ENCODE peak calls at places on chromosomes 12 and 14, in seven cellular contexts. J is IMR-90, C is adrenal gland, U is ovary, H is prostate gland, Z is right lobe of liver, P is transverse colon. T is an unnamed sample.

GRCh38 chr14:56798447-56799326 is 11.6 kb downstream of the OTX2 start:
- DNase-seq in J (no peak), C (no peak), U (no peak), H (no peak), Z (no peak), P (no peak), T (no peak)

GRCh38 chr12:121523741-121524140 is 57.1 kb downstream of the KDM2B start:
- DNase-seq in J (no peak), C (no peak), U (no peak), H (no peak), Z (no peak), P (no peak), T (no peak)

GRCh38 chr12:6215120-6215807 is 15.1 kb downstream of the CD9 start:
- DNase-seq in J (no peak), C (no peak), U (no peak), H (no peak), Z (no peak), P (no peak), T (no peak)

GRCh38 chr14:102805454-102805891 is 28.2 kb downstream of the TRAF3 start:
- DNase-seq in J (peak), C (no peak), U (no peak), H (no peak), Z (no peak), P (peak), T (no peak)

GRCh38 chr12:45713108-45713507 is 16.4 kb upstream of the ARID2 start:
- DNase-seq in J (peak), C (no peak), U (no peak), H (no peak), Z (no peak), P (no peak), T (no peak)

GRCh38 chr14:53002576-53002975 is 51.7 kb upstream of the FERMT2 start:
- DNase-seq in J (peak), C (no peak), U (no peak), H (no peak), Z (no peak), P (no peak), T (peak)

GRCh38 chr12:48814313-48815280 is 3.7 kb upstream of the CACNB3 start:
- DNase-seq in J (peak), C (peak), U (peak), H (peak), Z (peak), P (peak), T (peak)

GRCh38 chr12:130879781-130880389 is 8.0 kb downstream of the RAN start:
- DNase-seq in J (no peak), C (peak), U (no peak), H (no peak), Z (no peak), P (no peak), T (no peak)

GRCh38 chr12:32039917-32040575 is 66.6 kb upstream of the BICD1 start:
- DNase-seq in J (no peak), C (no peak), U (no peak), H (no peak), Z (no peak), P (no peak), T (peak)

GRCh38 chr14:101020971-101021370 is 117.4 kb upstream of the RTL1 start:
- DNase-seq in J (no peak), C (no peak), U (no peak), H (no peak), Z (peak), P (peak), T (peak)

GRCh38 chr12:12720637-12721250 is 3.6 kb downstream of the CDKN1B start:
- DNase-seq in J (no peak), C (no peak), U (no peak), H (no peak), Z (no peak), P (no peak), T (no peak)

GRCh38 chr14:87449016-87449415 is 544.0 kb downstream of the GALC start:
- DNase-seq in J (no peak), C (no peak), U (no peak), H (no peak), Z (no peak), P (no peak), T (no peak)

GRCh38 chr12:27620121-27620520 is 76.1 kb upstream of the REP15 start:
- DNase-seq in J (no peak), C (no peak), U (no peak), H (no peak), Z (no peak), P (no peak), T (no peak)

GRCh38 chr14:71193663-71194062 is 286.4 kb downstream of the PCNX1 start:
- DNase-seq in J (no peak), C (no peak), U (no peak), H (no peak), Z (no peak), P (no peak), T (no peak)

GRCh38 chr14:104968153-104968527 is 10.0 kb downstream of the AHNAK2 start:
- DNase-seq in J (peak), C (no peak), U (peak), H (peak), Z (peak), P (peak), T (peak)

GRCh38 chr12:124188561-124189405 is 106.1 kb upstream of the RFLNA start:
- DNase-seq in J (no peak), C (peak), U (peak), H (peak), Z (no peak), P (no peak), T (no peak)

GRCh38 chr12:51636986-51637385 is 46.0 kb downstream of the SCN8A start:
- DNase-seq in J (no peak), C (no peak), U (no peak), H (no peak), Z (no peak), P (no peak), T (no peak)

GRCh38 chr14:75880512-75880911 is 101.3 kb downstream of the TGFB3 start:
- DNase-seq in J (no peak), C (no peak), U (no peak), H (no peak), Z (no peak), P (no peak), T (no peak)

GRCh38 chr12:33588082-33588712 is 148.6 kb upstream of the SYT10 start:
- DNase-seq in J (no peak), C (peak), U (no peak), H (peak), Z (no peak), P (no peak), T (no peak)

GRCh38 chr14:59245809-59246295 is 57.4 kb downstream of the DAAM1 start:
- DNase-seq in J (no peak), C (no peak), U (no peak), H (no peak), Z (no peak), P (no peak), T (no peak)

GRCh38 chr12:54463034-54463433 is 10.4 kb downstream of the GTSF1 start:
- DNase-seq in J (peak), C (peak), U (no peak), H (no peak), Z (no peak), P (no peak), T (no peak)

GRCh38 chr12:93577222-93577621 is 4.7 kb downstream of the SOCS2 start:
- DNase-seq in J (no peak), C (no peak), U (no peak), H (no peak), Z (no peak), P (no peak), T (no peak)

GRCh38 chr12:20483776-20484175 is 115.4 kb downstream of the PDE3A start:
- DNase-seq in J (peak), C (no peak), U (no peak), H (no peak), Z (no peak), P (no peak), T (no peak)

GRCh38 chr12:89737000-89737399 is 28.4 kb upstream of the ATP2B1 start:
- DNase-seq in J (no peak), C (no peak), U (no peak), H (no peak), Z (no peak), P (no peak), T (no peak)

GRCh38 chr14:55028066-55028465 is 1.0 kb downstream of the SOCS4 start:
- DNase-seq in J (peak), C (no peak), U (no peak), H (no peak), Z (no peak), P (no peak), T (no peak)

GRCh38 chr14:55028476-55028875 is 1.4 kb downstream of the SOCS4 start:
- DNase-seq in J (no peak), C (no peak), U (no peak), H (no peak), Z (no peak), P (no peak), T (no peak)

GRCh38 chr14:55026441-55026792 is 482 bp downstream of the WDHD1 start:
- DNase-seq in J (no peak), C (no peak), U (no peak), H (no peak), Z (no peak), P (no peak), T (no peak)

GRCh38 chr14:55025948-55026347 is 951 bp downstream of the WDHD1 start:
- DNase-seq in J (no peak), C (no peak), U (no peak), H (no peak), Z (no peak), P (no peak), T (no peak)

GRCh38 chr14:55026793-55027560 is at the start of the genes SOCS4 and WDHD1:
- DNase-seq in J (peak), C (peak), U (peak), H (peak), Z (peak), P (peak), T (peak)
- TF ChIP-seq POLR2A in J (peak), C (peak), U (peak), H (peak), Z (peak), P (peak), T (no peak)

DNA sequence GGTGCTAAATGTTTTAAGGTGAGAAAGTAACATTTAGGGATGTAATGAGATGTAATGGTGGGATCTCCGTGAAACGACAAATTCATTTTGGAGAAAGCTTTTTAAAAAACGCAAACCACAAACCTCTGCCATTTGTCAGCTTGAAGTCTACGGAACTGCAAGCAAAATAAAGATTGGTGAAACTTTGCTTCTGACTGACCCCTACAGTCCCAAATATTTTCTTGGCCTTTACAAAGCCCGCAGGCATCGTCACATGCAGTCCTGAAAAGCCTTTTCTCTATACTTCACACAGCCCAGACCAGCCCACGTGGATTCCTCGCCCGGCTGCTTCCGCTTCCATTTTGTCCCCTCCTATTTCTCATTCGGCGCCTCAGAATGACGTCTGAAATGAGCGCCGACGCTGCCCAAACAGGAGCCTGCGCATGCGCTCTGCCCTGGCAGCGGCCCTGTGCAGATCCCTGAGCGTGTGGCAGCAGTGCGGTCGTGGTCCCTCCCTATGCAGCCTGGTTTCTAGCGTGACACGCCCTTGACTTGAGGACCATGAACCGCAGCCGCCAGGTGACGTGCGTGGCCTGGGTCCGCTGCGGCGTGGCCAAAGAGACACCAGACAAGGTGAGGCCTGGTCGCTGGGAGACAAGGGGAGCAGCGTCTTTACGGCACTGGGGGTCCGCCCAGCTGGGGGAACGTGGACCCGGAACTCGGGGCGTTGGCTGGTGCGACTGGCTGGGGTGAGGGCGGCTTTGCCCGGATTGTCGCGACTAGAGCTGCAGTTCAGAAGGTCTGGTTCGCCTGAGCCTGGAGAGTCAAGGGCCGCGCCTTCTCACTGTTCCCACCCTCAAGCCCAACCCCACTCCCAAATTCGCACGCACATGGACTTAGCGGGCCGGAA is at the start of gene PWP1:
- DNase-seq in J (peak), C (peak), U (peak), H (peak), Z (peak), P (peak), T (peak)
- TF ChIP-seq POLR2A in J (peak), C (peak), U (peak), H (peak), Z (peak), P (peak), T (peak)

DNA sequence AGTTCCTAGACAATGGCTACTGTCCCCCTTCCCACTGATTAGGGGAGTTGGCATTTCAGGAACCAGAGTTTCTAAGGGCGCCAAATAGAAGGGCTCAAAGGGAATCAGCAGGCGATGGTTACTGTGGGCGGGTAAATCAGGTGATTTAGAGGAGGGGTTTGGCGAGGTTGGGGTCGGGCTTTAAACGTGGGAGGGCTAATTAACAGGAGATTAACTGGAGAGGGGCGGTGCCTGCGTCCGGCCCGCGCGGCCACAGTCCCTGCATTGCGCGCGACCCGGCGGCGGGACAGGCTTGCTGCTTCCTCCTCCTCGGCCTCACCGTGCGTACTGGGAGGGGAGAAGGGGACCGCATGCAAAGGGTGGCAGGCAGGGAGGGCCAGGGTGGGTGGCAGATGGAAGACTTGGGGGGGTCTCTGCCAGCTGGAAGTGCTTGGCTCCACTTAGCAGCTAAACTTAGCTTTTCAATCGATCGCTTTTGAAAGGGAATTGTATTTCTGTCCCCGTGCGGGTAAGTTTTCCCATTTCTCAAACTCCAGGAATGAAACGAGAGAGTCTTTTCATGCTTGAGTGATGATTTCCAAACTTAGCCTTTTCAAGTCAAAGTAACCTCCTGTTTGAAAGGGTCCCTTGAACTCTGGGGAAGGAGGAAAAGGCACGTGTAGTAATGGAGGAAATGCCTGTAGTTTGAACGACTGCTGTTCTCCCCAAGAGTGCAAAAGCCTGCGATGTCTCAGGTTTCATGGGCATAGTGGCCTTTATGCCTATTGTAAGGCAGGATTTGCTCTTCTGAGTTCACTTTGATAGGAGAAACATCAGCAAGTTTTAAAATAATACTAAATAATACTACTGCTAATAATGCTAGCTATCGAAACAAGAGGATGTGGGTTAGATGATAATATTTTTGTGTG is at the start of gene MGST1:
- DNase-seq in J (peak), C (peak), U (no peak), H (peak), Z (peak), P (peak), T (peak)
- TF ChIP-seq POLR2A in J (peak), C (peak), U (no peak), H (no peak), Z (peak), P (peak), T (no peak)

GRCh38 chr12:120498870-120499515 is 3.1 kb downstream of the DYNLL1 start:
- DNase-seq in J (no peak), C (no peak), U (no peak), H (no peak), Z (no peak), P (no peak), T (no peak)

GRCh38 chr12:120495189-120495722 is 657 bp upstream of the DYNLL1 start:
- DNase-seq in J (no peak), C (no peak), U (no peak), H (no peak), Z (no peak), P (no peak), T (no peak)

GRCh38 chr12:120496353-120497340 is 734 bp downstream of the DYNLL1 start:
- DNase-seq in J (peak), C (peak), U (peak), H (peak), Z (peak), P (peak), T (peak)

GRCh38 chr12:120497524-120498150 is 1.7 kb downstream of the DYNLL1 start:
- DNase-seq in J (peak), C (no peak), U (no peak), H (no peak), Z (no peak), P (no peak), T (no peak)

DNA sequence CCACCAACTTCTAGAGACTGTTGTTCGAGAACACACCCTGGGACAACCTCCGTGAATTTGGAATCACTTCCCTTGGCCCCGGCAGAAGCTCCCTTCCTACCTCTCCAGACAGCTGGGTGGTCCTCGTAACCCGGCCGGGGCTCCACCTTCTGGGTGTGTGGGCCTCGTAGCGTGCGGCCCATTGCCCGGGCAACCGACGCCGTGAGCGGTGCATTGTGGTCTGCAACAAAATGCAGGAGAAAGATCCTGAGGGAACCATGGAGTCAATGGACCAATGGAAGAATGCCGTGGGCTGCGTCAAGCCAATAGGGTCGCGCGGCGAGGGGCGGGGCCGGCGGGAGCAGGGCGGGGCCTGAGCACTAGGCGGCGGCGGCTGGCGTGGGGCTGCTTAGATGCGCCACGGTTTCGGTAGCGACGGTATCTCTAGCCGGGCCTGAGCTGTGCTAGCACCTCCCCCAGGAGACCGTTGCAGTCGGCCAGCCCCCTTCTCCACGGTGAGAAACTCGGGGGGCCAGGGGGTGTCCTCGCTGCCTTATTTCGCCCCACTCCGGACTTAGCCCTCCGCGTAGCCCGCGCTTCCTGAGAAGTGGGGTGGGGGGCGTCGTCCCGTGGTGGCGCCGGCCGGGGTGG is at the start of gene DYNLL1:
- DNase-seq in J (peak), C (peak), U (peak), H (peak), Z (peak), P (peak), T (peak)
- TF ChIP-seq POLR2A in J (peak), C (peak), U (peak), H (peak), Z (peak), P (peak), T (peak)

GRCh38 chr14:34059925-34060746 is 109.3 kb upstream of the EGLN3 start:
- DNase-seq in J (peak), C (peak), U (peak), H (peak), Z (peak), P (peak), T (peak)
- TF ChIP-seq POLR2A in J (no peak), C (peak), U (no peak), H (peak), Z (peak), P (peak), T (no peak)